ENCODE peak calls at places on chromosome 17, in ten cellular contexts. One of them, this sample, is unnamed.
A peak's percentile ranks its signal among the peaks of the same experiment; 100 is the strongest.

GRCh38 chr17:69961488-69962145 is 113.4 kb upstream of the KCNJ16 start:
- DNase-seq in astrocyte: peak; percentile 23
- DNase-seq in neural progenitor cell: peak; percentile 23
- DNase-seq in heart right ventricle: peak; percentile 16
- DNase-seq in lung: no peak
- DNase-seq in ascending aorta: no peak
- DNase-seq in cardiac muscle cell: no peak
- DNase-seq in fibroblast of lung: no peak
- DNase-seq in OCI-LY7: peak; percentile 3
- DNase-seq in transverse colon: peak; percentile 8
- DNase-seq in this sample: no peak

GRCh38 chr17:62716834-62717588 is 89.5 kb downstream of the MRC2 start:
- DNase-seq in OCI-LY7: no peak
- DNase-seq in heart right ventricle: no peak
- DNase-seq in cardiac muscle cell: no peak
- DNase-seq in neural progenitor cell: no peak
- DNase-seq in astrocyte: no peak
- DNase-seq in transverse colon: no peak
- DNase-seq in fibroblast of lung: no peak
- DNase-seq in ascending aorta: no peak
- DNase-seq in lung: no peak
- DNase-seq in this sample: no peak

GRCh38 chr17:51214920-51215319 is 44.9 kb downstream of the MBTD1 start:
- DNase-seq in ascending aorta: no peak
- DNase-seq in heart right ventricle: no peak
- DNase-seq in lung: no peak
- DNase-seq in transverse colon: no peak
- DNase-seq in fibroblast of lung: no peak
- DNase-seq in OCI-LY7: no peak
- DNase-seq in neural progenitor cell: no peak
- DNase-seq in astrocyte: no peak
- DNase-seq in cardiac muscle cell: no peak
- DNase-seq in this sample: no peak

GRCh38 chr17:42629420-42630009 is 20.0 kb downstream of the TUBG1 start:
- DNase-seq in fibroblast of lung: no peak
- DNase-seq in ascending aorta: no peak
- DNase-seq in heart right ventricle: no peak
- DNase-seq in transverse colon: no peak
- DNase-seq in neural progenitor cell: no peak
- DNase-seq in astrocyte: no peak
- DNase-seq in OCI-LY7: no peak
- DNase-seq in cardiac muscle cell: no peak
- DNase-seq in lung: no peak
- DNase-seq in this sample: no peak

GRCh38 chr17:27577124-27577761 is 53.7 kb upstream of the LGALS9 start:
- DNase-seq in neural progenitor cell: peak; percentile 60
- DNase-seq in astrocyte: peak; percentile 54
- DNase-seq in heart right ventricle: no peak
- DNase-seq in OCI-LY7: no peak
- DNase-seq in lung: no peak
- DNase-seq in fibroblast of lung: peak; percentile 67
- DNase-seq in cardiac muscle cell: peak; percentile 66
- DNase-seq in transverse colon: no peak
- DNase-seq in ascending aorta: no peak
- DNase-seq in this sample: no peak

GRCh38 chr17:16352303-16352837 is 899 bp downstream of the CENPV start:
- DNase-seq in cardiac muscle cell: peak; percentile 57
- DNase-seq in lung: no peak
- DNase-seq in OCI-LY7: peak; percentile 51
- DNase-seq in ascending aorta: no peak
- DNase-seq in astrocyte: peak; percentile 11
- DNase-seq in neural progenitor cell: peak; percentile 90
- DNase-seq in transverse colon: peak; percentile 54
- DNase-seq in heart right ventricle: no peak
- DNase-seq in fibroblast of lung: peak; percentile 42
- DNase-seq in this sample: peak; percentile 18

GRCh38 chr17:77479372-77479781 is 338.6 kb downstream of the SEC14L1 start:
- DNase-seq in ascending aorta: no peak
- DNase-seq in neural progenitor cell: no peak
- DNase-seq in lung: no peak
- DNase-seq in cardiac muscle cell: no peak
- DNase-seq in fibroblast of lung: no peak
- DNase-seq in OCI-LY7: peak; percentile 65
- DNase-seq in astrocyte: no peak
- DNase-seq in heart right ventricle: no peak
- DNase-seq in transverse colon: no peak
- DNase-seq in this sample: no peak

GRCh38 chr17:42773290-42774035 is at the start of gene VPS25:
- DNase-seq in OCI-LY7: peak; percentile 88
- DNase-seq in astrocyte: peak; percentile 78
- DNase-seq in ascending aorta: peak; percentile 87
- DNase-seq in lung: peak; percentile 82
- DNase-seq in neural progenitor cell: peak; percentile 88
- DNase-seq in cardiac muscle cell: peak; percentile 83
- DNase-seq in fibroblast of lung: peak; percentile 86
- DNase-seq in heart right ventricle: peak; percentile 86
- DNase-seq in transverse colon: peak; percentile 84
- DNase-seq in this sample: peak; percentile 71

GRCh38 chr17:35051183-35051578 is 12.3 kb downstream of the RFFL start:
- DNase-seq in heart right ventricle: no peak
- DNase-seq in lung: no peak
- DNase-seq in OCI-LY7: peak; percentile 50
- DNase-seq in astrocyte: no peak
- DNase-seq in fibroblast of lung: no peak
- DNase-seq in ascending aorta: no peak
- DNase-seq in cardiac muscle cell: no peak
- DNase-seq in neural progenitor cell: no peak
- DNase-seq in transverse colon: peak; percentile 20
- DNase-seq in this sample: no peak

GRCh38 chr17:66605561-66605960 is 229.4 kb upstream of the CACNG5 start:
- DNase-seq in OCI-LY7: no peak
- DNase-seq in ascending aorta: no peak
- DNase-seq in astrocyte: no peak
- DNase-seq in fibroblast of lung: no peak
- DNase-seq in lung: no peak
- DNase-seq in cardiac muscle cell: no peak
- DNase-seq in transverse colon: no peak
- DNase-seq in heart right ventricle: no peak
- DNase-seq in neural progenitor cell: no peak
- DNase-seq in this sample: no peak

GRCh38 chr17:78676415-78677302 is 99.5 kb upstream of the DNAH17 start:
- DNase-seq in fibroblast of lung: no peak
- DNase-seq in astrocyte: no peak
- DNase-seq in ascending aorta: no peak
- DNase-seq in neural progenitor cell: no peak
- DNase-seq in lung: no peak
- DNase-seq in transverse colon: no peak
- DNase-seq in heart right ventricle: no peak
- DNase-seq in cardiac muscle cell: no peak
- DNase-seq in OCI-LY7: no peak
- DNase-seq in this sample: no peak

GRCh38 chr17:82152556-82153294 is 54.7 kb upstream of the FASN start:
- DNase-seq in fibroblast of lung: no peak
- DNase-seq in cardiac muscle cell: no peak
- DNase-seq in lung: peak; percentile 59
- DNase-seq in ascending aorta: no peak
- DNase-seq in transverse colon: peak; percentile 44
- DNase-seq in astrocyte: no peak
- DNase-seq in neural progenitor cell: no peak
- DNase-seq in OCI-LY7: no peak
- DNase-seq in heart right ventricle: no peak
- DNase-seq in this sample: no peak

GRCh38 chr17:61928101-61928436 is 287 bp upstream of the INTS2 start:
- DNase-seq in astrocyte: no peak
- DNase-seq in OCI-LY7: no peak
- DNase-seq in lung: no peak
- DNase-seq in ascending aorta: no peak
- DNase-seq in heart right ventricle: no peak
- DNase-seq in cardiac muscle cell: no peak
- DNase-seq in neural progenitor cell: no peak
- DNase-seq in transverse colon: no peak
- DNase-seq in fibroblast of lung: no peak
- DNase-seq in this sample: no peak

GRCh38 chr17:21445091-21445650 is 69.0 kb downstream of the KCNJ12 start:
- DNase-seq in heart right ventricle: no peak
- DNase-seq in neural progenitor cell: no peak
- DNase-seq in cardiac muscle cell: no peak
- DNase-seq in ascending aorta: no peak
- DNase-seq in astrocyte: no peak
- DNase-seq in fibroblast of lung: no peak
- DNase-seq in lung: no peak
- DNase-seq in OCI-LY7: no peak
- DNase-seq in transverse colon: no peak
- DNase-seq in this sample: no peak

GRCh38 chr17:48181653-48182052 is 74.1 kb downstream of the SNX11 start:
- DNase-seq in lung: no peak
- DNase-seq in transverse colon: no peak
- DNase-seq in cardiac muscle cell: peak; percentile 40
- DNase-seq in neural progenitor cell: peak; percentile 60
- DNase-seq in astrocyte: no peak
- DNase-seq in OCI-LY7: no peak
- DNase-seq in fibroblast of lung: peak; percentile 20
- DNase-seq in ascending aorta: no peak
- DNase-seq in heart right ventricle: no peak
- DNase-seq in this sample: no peak
- TF ChIP-seq CTCF in lung: no peak
- TF ChIP-seq CTCF in transverse colon: peak; percentile 20
- TF ChIP-seq CTCF in cardiac muscle cell: peak; percentile 38
- TF ChIP-seq CTCF in neural progenitor cell: peak; percentile 62
- TF ChIP-seq CTCF in astrocyte: peak; percentile 48
- TF ChIP-seq CTCF in OCI-LY7: peak; percentile 50
- TF ChIP-seq CTCF in fibroblast of lung: peak; percentile 16
- TF ChIP-seq CTCF in ascending aorta: no peak
- TF ChIP-seq CTCF in heart right ventricle: no peak
- TF ChIP-seq CTCF in this sample: peak; percentile 16

GRCh38 chr17:55690105-55690508 is 32.6 kb downstream of the TMEM100 start:
- DNase-seq in neural progenitor cell: no peak
- DNase-seq in ascending aorta: no peak
- DNase-seq in cardiac muscle cell: no peak
- DNase-seq in OCI-LY7: peak; percentile 66
- DNase-seq in lung: no peak
- DNase-seq in transverse colon: no peak
- DNase-seq in heart right ventricle: no peak
- DNase-seq in fibroblast of lung: no peak
- DNase-seq in astrocyte: no peak
- DNase-seq in this sample: no peak

GRCh38 chr17:55687037-55687436 is 35.6 kb downstream of the TMEM100 start:
- DNase-seq in OCI-LY7: no peak
- DNase-seq in astrocyte: no peak
- DNase-seq in transverse colon: no peak
- DNase-seq in ascending aorta: no peak
- DNase-seq in fibroblast of lung: no peak
- DNase-seq in neural progenitor cell: no peak
- DNase-seq in heart right ventricle: no peak
- DNase-seq in lung: no peak
- DNase-seq in cardiac muscle cell: no peak
- DNase-seq in this sample: no peak

GRCh38 chr17:55688057-55688456 is 34.6 kb downstream of the TMEM100 start:
- DNase-seq in neural progenitor cell: no peak
- DNase-seq in ascending aorta: no peak
- DNase-seq in astrocyte: no peak
- DNase-seq in cardiac muscle cell: no peak
- DNase-seq in lung: no peak
- DNase-seq in heart right ventricle: no peak
- DNase-seq in transverse colon: no peak
- DNase-seq in OCI-LY7: no peak
- DNase-seq in fibroblast of lung: no peak
- DNase-seq in this sample: no peak

GRCh38 chr17:55691666-55692065 is 31.0 kb downstream of the TMEM100 start:
- DNase-seq in lung: no peak
- DNase-seq in OCI-LY7: no peak
- DNase-seq in astrocyte: no peak
- DNase-seq in ascending aorta: no peak
- DNase-seq in heart right ventricle: no peak
- DNase-seq in neural progenitor cell: no peak
- DNase-seq in cardiac muscle cell: peak; percentile 66
- DNase-seq in transverse colon: no peak
- DNase-seq in fibroblast of lung: no peak
- DNase-seq in this sample: no peak

DNA sequence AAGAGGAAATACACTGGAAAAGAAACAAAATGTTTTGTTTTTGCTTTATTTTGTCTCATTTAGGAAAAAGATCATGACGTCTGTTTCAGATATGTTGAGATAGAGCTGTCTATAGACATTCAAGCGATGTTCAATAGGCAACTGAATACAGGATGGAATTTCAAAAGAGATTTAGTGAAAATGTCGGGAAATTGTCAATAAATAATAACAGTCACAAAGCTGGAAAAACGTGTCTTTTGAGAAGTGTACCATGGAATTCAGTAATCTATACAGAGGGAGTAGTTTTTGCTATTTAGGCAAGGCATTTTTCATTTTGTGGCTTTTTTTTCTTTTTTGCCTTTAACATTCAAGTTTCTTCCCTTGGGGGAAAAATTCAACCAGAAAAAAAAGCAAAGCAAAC is 33.0 kb downstream of the TMEM100 start:
- DNase-seq in OCI-LY7: no peak
- DNase-seq in transverse colon: no peak
- DNase-seq in fibroblast of lung: no peak
- DNase-seq in heart right ventricle: no peak
- DNase-seq in ascending aorta: no peak
- DNase-seq in lung: no peak
- DNase-seq in astrocyte: no peak
- DNase-seq in cardiac muscle cell: no peak
- DNase-seq in neural progenitor cell: no peak
- DNase-seq in this sample: no peak
- H3K4me1 ChIP-seq in OCI-LY7: peaks cover 24% of the 10 kb centered on the region
- H3K4me1 ChIP-seq in transverse colon: no peaks in the 10 kb centered on the region
- H3K4me1 ChIP-seq in fibroblast of lung: no peaks in the 10 kb centered on the region
- H3K4me1 ChIP-seq in heart right ventricle: no peaks in the 10 kb centered on the region
- H3K4me1 ChIP-seq in ascending aorta: no peaks in the 10 kb centered on the region
- H3K4me1 ChIP-seq in lung: no peaks in the 10 kb centered on the region
- H3K4me1 ChIP-seq in astrocyte: no peaks in the 10 kb centered on the region
- H3K4me1 ChIP-seq in cardiac muscle cell: peaks cover 16% of the 10 kb centered on the region
- H3K4me1 ChIP-seq in neural progenitor cell: no peaks in the 10 kb centered on the region
- H3K4me1 ChIP-seq in this sample: no peaks in the 10 kb centered on the region

DNA sequence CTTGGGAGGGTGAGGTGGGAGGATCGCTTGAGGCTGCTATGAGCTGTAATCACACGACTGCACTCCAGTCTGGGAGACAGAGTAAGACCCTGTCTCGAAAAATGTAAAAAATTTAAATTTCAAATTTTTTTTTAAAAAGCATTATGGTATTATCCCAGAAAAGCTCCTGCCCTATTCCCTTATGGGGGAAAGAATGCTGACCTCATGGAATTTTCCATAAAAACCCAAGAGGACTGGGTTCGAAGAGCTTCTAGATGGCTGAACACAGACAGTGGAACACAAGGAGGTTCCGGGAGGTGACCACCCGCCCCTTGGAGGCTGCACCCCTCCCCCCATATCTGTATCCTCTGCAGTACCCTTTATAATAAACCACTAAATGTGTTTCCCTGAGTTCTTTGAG is 4.0 kb downstream of the EIF4A3 start:
- DNase-seq in heart right ventricle: no peak
- DNase-seq in transverse colon: no peak
- DNase-seq in cardiac muscle cell: no peak
- DNase-seq in astrocyte: no peak
- DNase-seq in OCI-LY7: no peak
- DNase-seq in ascending aorta: peak; percentile 30
- DNase-seq in lung: no peak
- DNase-seq in fibroblast of lung: no peak
- DNase-seq in neural progenitor cell: no peak
- DNase-seq in this sample: no peak
- H3K36me3 ChIP-seq in heart right ventricle: peaks cover 67% of the 10 kb centered on the region
- H3K36me3 ChIP-seq in transverse colon: no peaks in the 10 kb centered on the region
- H3K36me3 ChIP-seq in cardiac muscle cell: peaks cover 61% of the 10 kb centered on the region
- H3K36me3 ChIP-seq in astrocyte: peaks cover 51% of the 10 kb centered on the region
- H3K36me3 ChIP-seq in OCI-LY7: peaks cover 88% of the 10 kb centered on the region
- H3K36me3 ChIP-seq in ascending aorta: peaks cover 62% of the 10 kb centered on the region
- H3K36me3 ChIP-seq in lung: peaks cover 33% of the 10 kb centered on the region
- H3K36me3 ChIP-seq in fibroblast of lung: peaks cover 28% of the 10 kb centered on the region
- H3K36me3 ChIP-seq in neural progenitor cell: peaks cover 27% of the 10 kb centered on the region
- H3K36me3 ChIP-seq in this sample: peaks cover 64% of the 10 kb centered on the region

GRCh38 chr17:65219124-65219523 is 82.0 kb downstream of the RGS9 start:
- DNase-seq in OCI-LY7: no peak
- DNase-seq in heart right ventricle: no peak
- DNase-seq in cardiac muscle cell: no peak
- DNase-seq in transverse colon: no peak
- DNase-seq in neural progenitor cell: no peak
- DNase-seq in fibroblast of lung: no peak
- DNase-seq in lung: no peak
- DNase-seq in astrocyte: no peak
- DNase-seq in ascending aorta: no peak
- DNase-seq in this sample: no peak
- TF ChIP-seq CTCF in OCI-LY7: peak; percentile 49
- TF ChIP-seq CTCF in heart right ventricle: no peak
- TF ChIP-seq CTCF in cardiac muscle cell: peak; percentile 29
- TF ChIP-seq CTCF in transverse colon: no peak
- TF ChIP-seq CTCF in neural progenitor cell: peak; percentile 27
- TF ChIP-seq CTCF in fibroblast of lung: no peak
- TF ChIP-seq CTCF in lung: no peak
- TF ChIP-seq CTCF in astrocyte: peak; percentile 15
- TF ChIP-seq CTCF in ascending aorta: no peak
- TF ChIP-seq CTCF in this sample: peak; percentile 17